ENCODE peak calls at places on chromosomes 5 and 9, in five cellular contexts. I is endothelial cell of umbilical vein, U is GM23248, A is osteoblast, Y is HCT116. N is an unnamed sample.
A peak's percentile ranks its signal among the peaks of the same experiment; 100 is the strongest.

GRCh38 chr5:179129607-179130071 is 69.5 kb downstream of the ZNF354C start:
- DNase-seq in A (peak; percentile 74), U (no peak), I (no peak), Y (no peak), N (no peak)

GRCh38 chr5:82766216-82766615 is 311.0 kb downstream of the TMEM167A start:
- DNase-seq in A (no peak), U (no peak), Y (no peak), I (no peak), N (no peak)

GRCh38 chr5:93349613-93350012 is 231.4 kb downstream of the NR2F1-AS1 start:
- DNase-seq in I (peak; percentile 97), Y (no peak), A (peak; percentile 88), U (peak; percentile 54), N (peak; percentile 87)

GRCh38 chr5:34020717-34021116 is 12.9 kb upstream of the AMACR start:
- DNase-seq in A (no peak), I (no peak), U (no peak), Y (no peak), N (no peak)

GRCh38 chr5:123855630-123856029 is 343.7 kb downstream of the CSNK1G3 start:
- DNase-seq in U (no peak), Y (no peak), A (no peak), I (no peak), N (peak; percentile 69)

GRCh38 chr5:120765189-120765588 is 301.1 kb downstream of the PRR16 start:
- DNase-seq in I (no peak), A (no peak), U (peak; percentile 54), Y (no peak), N (peak; percentile 13)

GRCh38 chr5:149271195-149271716 is 403 bp upstream of the AFAP1L1 start:
- DNase-seq in U (peak; percentile 35), I (peak; percentile 38), A (no peak), Y (no peak), N (no peak)

GRCh38 chr9:74496819-74497749 is at the start of gene RORB:
- DNase-seq in A (peak; percentile 92), U (peak; percentile 37), Y (no peak), I (peak; percentile 26), N (peak; percentile 80)

GRCh38 chr5:107367919-107368318 is 302.8 kb downstream of the EFNA5 start:
- DNase-seq in A (no peak), U (no peak), Y (no peak), I (no peak), N (no peak)

GRCh38 chr9:133533878-133534277 is 626 bp upstream of the ADAMTSL2 start:
- DNase-seq in A (no peak), Y (no peak), U (peak; percentile 23), I (no peak), N (peak; percentile 13)

GRCh38 chr5:969421-969839 is 39.2 kb upstream of the NKD2 start:
- DNase-seq in U (peak; percentile 84), I (peak; percentile 28), A (peak; percentile 52), Y (no peak), N (peak; percentile 92)

GRCh38 chr5:105430516-105430915 is 1867.9 kb upstream of the NUDT12 start:
- DNase-seq in I (no peak), Y (no peak), A (no peak), U (no peak), N (no peak)

GRCh38 chr5:134053840-134054338 is 49.1 kb upstream of the VDAC1 start:
- DNase-seq in I (no peak), U (peak; percentile 75), Y (peak; percentile 21), A (peak; percentile 62), N (peak; percentile 78)

GRCh38 chr5:65161655-65162054 is 320.1 kb downstream of the ADAMTS6 start:
- DNase-seq in I (peak; percentile 32), U (peak; percentile 26), Y (no peak), A (no peak), N (peak; percentile 18)

GRCh38 chr5:111892949-111893348 is 136.0 kb upstream of the NREP start:
- DNase-seq in A (peak; percentile 15), U (peak; percentile 32), Y (no peak), I (peak; percentile 61), N (peak; percentile 10)

GRCh38 chr9:127575875-127576778 is 36.0 kb upstream of the STXBP1 start:
- DNase-seq in Y (no peak), A (no peak), U (no peak), I (no peak), N (no peak)

GRCh38 chr9:128094166-128094949 is 26.3 kb downstream of the SLC25A25 start:
- DNase-seq in A (peak; percentile 94), I (peak; percentile 98), Y (peak; percentile 89), U (peak; percentile 99), N (peak; percentile 98)

GRCh38 chr5:55927861-55928655 is 66.7 kb downstream of the IL6ST start:
- DNase-seq in Y (no peak), U (no peak), I (no peak), A (no peak), N (no peak)

GRCh38 chr9:68998812-68999211 is 15.1 kb downstream of the PRKACG start:
- DNase-seq in I (no peak), Y (no peak), U (no peak), A (no peak), N (no peak)

GRCh38 chr5:56658972-56659371 is 156.4 kb upstream of the MAP3K1 start:
- DNase-seq in A (no peak), U (no peak), I (no peak), Y (no peak), N (no peak)

GRCh38 chr5:40409600-40409999 is 270.1 kb upstream of the PTGER4 start:
- DNase-seq in I (no peak), Y (no peak), U (no peak), A (no peak), N (no peak)

GRCh38 chr5:66307647-66308257 is 163.7 kb downstream of the SREK1 start:
- DNase-seq in U (peak; percentile 82), Y (peak; percentile 56), A (peak; percentile 75), I (peak; percentile 69), N (peak; percentile 55)

GRCh38 chr5:14339467-14339866 is 196.3 kb downstream of the TRIO start:
- DNase-seq in I (no peak), Y (no peak), A (no peak), U (no peak), N (no peak)

GRCh38 chr9:128696923-128697707 is 5.2 kb upstream of the PKN3 start:
- DNase-seq in I (no peak), Y (no peak), A (no peak), U (no peak), N (no peak)

GRCh38 chr9:19241728-19242127 is 11.2 kb downstream of the DENND4C start:
- DNase-seq in U (no peak), I (no peak), Y (no peak), A (no peak), N (no peak)

GRCh38 chr5:165209101-165209727 is 1703.8 kb downstream of the MAT2B start:
- DNase-seq in Y (no peak), I (peak; percentile 24), A (no peak), U (peak; percentile 33), N (peak; percentile 71)

GRCh38 chr9:112507281-112507680 is 20.7 kb downstream of the KIAA1958 start:
- DNase-seq in U (no peak), Y (no peak), I (no peak), A (no peak), N (no peak)
- H3K79me2 ChIP-seq in U (peaks cover 100% of the 10 kb centered on the region), Y (peaks cover 22% of the 10 kb centered on the region), I (no peaks in the 10 kb centered on the region), A (no peaks in the 10 kb centered on the region), N (no peaks in the 10 kb centered on the region)

GRCh38 chr9:75599249-75599648 is 291.2 kb upstream of the PCSK5 start:
- DNase-seq in Y (no peak), I (no peak), U (no peak), A (no peak), N (no peak)

GRCh38 chr9:75601280-75601679 is 289.2 kb upstream of the PCSK5 start:
- DNase-seq in A (no peak), Y (no peak), I (no peak), U (no peak), N (no peak)

GRCh38 chr9:75604661-75605060 is 285.8 kb upstream of the PCSK5 start:
- DNase-seq in I (no peak), U (no peak), Y (no peak), A (no peak), N (no peak)

DNA sequence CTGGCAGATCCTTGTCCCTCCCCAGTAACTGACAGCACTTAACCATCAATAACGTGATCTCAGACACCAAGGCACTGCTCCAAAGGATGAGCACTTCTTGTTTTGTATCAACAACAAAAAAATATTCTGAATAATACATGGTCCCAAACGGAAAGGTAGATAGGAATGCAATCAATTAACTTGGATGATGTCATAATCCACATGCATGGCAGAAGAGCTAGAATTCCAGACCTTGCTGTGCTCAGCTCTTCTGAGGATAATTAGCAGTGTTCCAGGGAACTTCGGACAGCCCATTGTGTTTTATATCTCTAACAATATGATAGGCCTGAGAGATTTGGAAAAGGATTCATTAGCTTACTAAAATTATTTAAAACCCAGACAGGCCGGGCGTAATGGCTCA is 288.4 kb upstream of the PCSK5 start:
- DNase-seq in Y (no peak), I (no peak), A (no peak), U (no peak), N (no peak)
- H3K4me1 ChIP-seq in Y (no peaks in the 10 kb centered on the region), I (no peaks in the 10 kb centered on the region), A (no peaks in the 10 kb centered on the region), U (no peaks in the 10 kb centered on the region), N (no peaks in the 10 kb centered on the region)

GRCh38 chr5:175383350-175383749 is 60.6 kb downstream of the DRD1 start:
- DNase-seq in Y (no peak), A (no peak), I (no peak), U (no peak), N (no peak)
- H3K79me2 ChIP-seq in Y (no peaks in the 10 kb centered on the region), A (no peaks in the 10 kb centered on the region), I (no peaks in the 10 kb centered on the region), U (no peaks in the 10 kb centered on the region), N (no peaks in the 10 kb centered on the region)

GRCh38 chr9:137198748-137199276 is 1.7 kb downstream of the TPRN start:
- DNase-seq in I (no peak), Y (no peak), A (no peak), U (no peak), N (no peak)
- H3K4me1 ChIP-seq in I (peaks cover 9% of the 10 kb centered on the region), Y (peaks cover 34% of the 10 kb centered on the region), A (peaks cover 22% of the 10 kb centered on the region), U (peaks cover 12% of the 10 kb centered on the region), N (peaks cover 8% of the 10 kb centered on the region)

N was measured in fibroblast of lung.